ENCODE peak calls at places on chromosomes 4 and X, in eight cellular contexts. I, S, V, J, L, G, O and T are unnamed samples.

GRCh38 chr4:165682621-165683020 is 190.4 kb upstream of the TLL1 start:
- DNase-seq in I (no peak), O (no peak), S (no peak), V (no peak), L (no peak), J (no peak), G (no peak), T (no peak)

GRCh38 chr4:69095301-69095731 is 958 bp upstream of the UGT2B7 start:
- DNase-seq in I (no peak), L (no peak), S (peak), G (no peak), J (no peak), O (no peak), V (no peak), T (no peak)

GRCh38 chr4:119656986-119657635 is 28.5 kb upstream of the PDE5A start:
- DNase-seq in G (no peak), L (no peak), V (no peak), J (no peak), I (no peak), S (peak), O (no peak), T (no peak)

GRCh38 chr4:176272799-176273198 is 3.8 kb upstream of the ASB5 start:
- DNase-seq in L (no peak), I (no peak), O (no peak), G (no peak), J (no peak), S (no peak), V (no peak), T (no peak)

GRCh38 chr4:170386511-170386910 is 296.8 kb upstream of the AADAT start:
- DNase-seq in I (no peak), V (no peak), O (no peak), S (no peak), G (no peak), J (no peak), L (no peak), T (no peak)

GRCh38 chr4:123547167-123547817 is 150.7 kb downstream of the SPRY1 start:
- DNase-seq in J (no peak), G (peak), S (no peak), O (no peak), L (peak), V (no peak), I (no peak), T (peak)

GRCh38 chr4:141158219-141158618 is 24.9 kb upstream of the RNF150 start:
- DNase-seq in L (no peak), O (peak), I (no peak), G (no peak), S (peak), V (no peak), J (no peak), T (no peak)

GRCh38 chr4:116016201-116016600 is 902.8 kb upstream of the NDST4 start:
- DNase-seq in S (no peak), O (no peak), J (no peak), V (no peak), G (no peak), L (no peak), I (peak), T (no peak)

GRCh38 chr4:1252928-1253492 is 4.1 kb upstream of the CTBP1 start:
- DNase-seq in S (no peak), I (no peak), L (no peak), O (no peak), G (no peak), J (peak), V (no peak), T (no peak)

GRCh38 chr4:68145261-68145660 is 15.6 kb upstream of the TMPRSS11F start:
- DNase-seq in V (no peak), J (no peak), S (no peak), L (no peak), I (no peak), G (no peak), O (no peak), T (no peak)

GRCh38 chr4:153759407-153760226 is at the start of gene RNF175:
- DNase-seq in L (no peak), V (no peak), O (no peak), I (no peak), J (no peak), S (no peak), G (no peak), T (no peak)

GRCh38 chrX:15418041-15418706 is 34.0 kb upstream of the VEGFD start:
- DNase-seq in O (no peak), V (no peak), S (peak), I (no peak), L (no peak), J (no peak), G (no peak), T (no peak)

GRCh38 chrX:133590703-133591505 is 175.6 kb upstream of the GPC4 start:
- DNase-seq in S (peak), I (no peak), O (no peak), V (no peak), L (no peak), J (no peak), G (no peak), T (no peak)

GRCh38 chrX:17052210-17052609 is 105.8 kb downstream of the REPS2 start:
- DNase-seq in G (no peak), V (no peak), S (no peak), O (no peak), I (no peak), L (no peak), J (no peak), T (no peak)

GRCh38 chr4:83548151-83548905 is 12.4 kb downstream of the GPAT3 start:
- DNase-seq in O (peak), L (peak), I (peak), G (peak), V (peak), S (peak), J (no peak), T (no peak)

GRCh38 chrX:103446665-103447302 is 70.4 kb downstream of the BEX3 start:
- DNase-seq in I (no peak), L (no peak), S (peak), G (no peak), O (no peak), V (no peak), J (no peak), T (no peak)

GRCh38 chr4:1072830-1073446 is 40.4 kb downstream of the RNF212 start:
- DNase-seq in O (peak), I (no peak), G (no peak), V (peak), S (peak), L (no peak), J (peak), T (no peak)

GRCh38 chrX:72305286-72306084 is at the start of gene CITED1:
- DNase-seq in I (no peak), S (no peak), O (no peak), G (no peak), V (no peak), L (no peak), J (no peak), T (no peak)

GRCh38 chr4:120066525-120067333 is at the start of gene MAD2L1:
- DNase-seq in I (peak), S (peak), V (peak), L (peak), J (peak), O (peak), G (peak), T (peak)

GRCh38 chr4:7466904-7467303 is 32.2 kb upstream of the PSAPL1 start:
- DNase-seq in J (no peak), O (no peak), V (no peak), S (no peak), L (no peak), I (no peak), G (no peak), T (no peak)

GRCh38 chrX:19272452-19272851 is 71.3 kb upstream of the PDHA1 start:
- DNase-seq in V (no peak), L (no peak), O (no peak), I (no peak), G (no peak), S (peak), J (no peak), T (no peak)

GRCh38 chrX:18983711-18984380 is at the start of gene PHKA2:
- DNase-seq in J (peak), L (peak), S (no peak), V (no peak), G (peak), O (no peak), I (peak), T (peak)

GRCh38 chrX:119734897-119735339 is 23.5 kb upstream of the SOWAHD start:
- DNase-seq in S (no peak), J (no peak), O (no peak), G (no peak), L (no peak), I (peak), V (no peak), T (no peak)

GRCh38 chrX:129846686-129847085 is 3.0 kb upstream of the ZDHHC9 start:
- DNase-seq in J (no peak), L (no peak), O (no peak), I (no peak), G (no peak), V (no peak), S (no peak), T (no peak)

GRCh38 chr4:6454112-6454910 is 18.1 kb downstream of the PPP2R2C start:
- DNase-seq in O (no peak), V (no peak), G (no peak), J (no peak), S (no peak), L (no peak), I (no peak), T (no peak)

GRCh38 chrX:101398694-101399093 is 7.9 kb downstream of the RPL36A start:
- DNase-seq in L (no peak), J (no peak), S (no peak), G (no peak), V (no peak), I (no peak), O (no peak), T (no peak)

GRCh38 chrX:22246620-22247019 is 26.1 kb upstream of the CBLL2 start:
- DNase-seq in L (no peak), S (peak), V (no peak), J (no peak), I (no peak), G (no peak), O (no peak), T (no peak)

GRCh38 chr4:83262682-83263081 is 21.9 kb downstream of the COQ2 start:
- DNase-seq in L (no peak), G (no peak), I (no peak), J (no peak), V (no peak), S (no peak), O (no peak), T (no peak)

GRCh38 chr4:6109842-6110560 is 90.3 kb downstream of the JAKMIP1 start:
- DNase-seq in S (no peak), V (no peak), O (no peak), J (no peak), G (peak), L (peak), I (peak), T (peak)

GRCh38 chr4:53599632-53600031 is 8.3 kb upstream of the LNX1 start:
- DNase-seq in G (no peak), L (no peak), S (no peak), I (no peak), O (no peak), J (no peak), V (no peak), T (no peak)

GRCh38 chr4:158825443-158826036 is 56.7 kb downstream of the FNIP2 start:
- DNase-seq in J (no peak), O (no peak), V (no peak), S (no peak), I (no peak), L (no peak), G (no peak), T (no peak)

GRCh38 chrX:115449742-115450141 is 111.2 kb upstream of the PLS3 start:
- DNase-seq in S (peak), J (no peak), G (no peak), O (no peak), L (no peak), V (no peak), I (peak), T (no peak)

GRCh38 chrX:126770179-126770578 is 49.4 kb upstream of the PRR32 start:
- DNase-seq in G (no peak), J (no peak), V (no peak), S (no peak), O (peak), L (no peak), I (no peak), T (no peak)

GRCh38 chrX:154840856-154841255 is 6.4 kb upstream of the SMIM9 start:
- DNase-seq in I (no peak), J (no peak), L (no peak), G (no peak), V (no peak), S (peak), O (peak), T (no peak)

GRCh38 chr4:168843635-168844034 is 166.4 kb downstream of the CBR4 start:
- DNase-seq in J (no peak), L (no peak), I (no peak), G (no peak), S (no peak), V (no peak), O (no peak), T (no peak)

DNA sequence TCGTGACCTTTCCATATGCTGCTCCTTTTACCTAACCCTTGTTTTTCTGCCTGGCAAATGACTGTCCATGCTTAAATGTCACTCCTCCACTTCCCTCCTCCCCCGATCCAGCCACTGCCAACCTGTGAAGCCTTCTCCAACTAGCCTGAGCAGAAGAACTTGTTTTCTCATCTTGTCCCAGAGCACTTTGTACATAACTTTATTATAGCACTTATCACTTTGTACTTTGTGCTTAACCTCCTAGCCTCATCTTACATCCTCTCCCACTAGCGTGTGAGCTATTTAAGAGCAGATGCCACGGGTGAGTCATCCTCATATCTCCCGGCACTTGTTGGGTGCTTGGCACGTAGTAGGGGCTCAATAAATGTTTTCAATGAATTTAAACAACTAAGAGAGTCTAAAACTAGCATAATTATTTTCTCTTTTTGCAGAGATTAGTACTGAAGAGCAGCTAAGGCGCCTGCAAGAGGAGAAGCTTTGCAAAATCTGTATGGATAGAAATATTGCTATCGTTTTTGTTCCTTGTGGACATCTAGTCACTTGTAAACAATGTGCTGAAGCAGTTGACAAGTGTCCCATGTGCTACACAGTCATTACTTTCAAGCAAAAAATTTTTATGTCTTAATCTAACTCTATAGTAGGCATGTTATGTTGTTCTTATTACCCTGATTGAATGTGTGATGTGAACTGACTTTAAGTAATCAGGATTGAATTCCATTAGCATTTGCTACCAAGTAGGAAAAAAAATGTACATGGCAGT is 46.9 kb downstream of the XIAP start:
- DNase-seq in L (no peak), J (no peak), V (no peak), G (no peak), I (no peak), S (no peak), O (no peak), T (no peak)
- TF ChIP-seq CTCF in L (no peak), J (no peak), V (no peak), G (no peak), I (no peak), S (no peak), O (no peak), T (no peak)

GRCh38 chr4:19304028-19304427 is 947.7 kb upstream of the SLIT2 start:
- DNase-seq in O (no peak), L (no peak), V (no peak), S (no peak), I (no peak), J (no peak), G (no peak), T (no peak)

GRCh38 chr4:19309365-19309764 is 942.3 kb upstream of the SLIT2 start:
- DNase-seq in I (no peak), J (no peak), L (no peak), G (no peak), S (peak), V (no peak), O (no peak), T (no peak)
- TF ChIP-seq CTCF in I (peak), J (no peak), L (no peak), G (no peak), S (peak), V (no peak), O (no peak), T (no peak)

GRCh38 chrX:84044051-84044450 is 143.9 kb downstream of the RPS6KA6 start:
- DNase-seq in G (no peak), S (no peak), I (no peak), J (no peak), L (no peak), O (no peak), V (no peak), T (no peak)
- TF ChIP-seq CTCF in G (no peak), S (no peak), I (no peak), J (no peak), L (no peak), O (no peak), V (no peak), T (no peak)

DNA sequence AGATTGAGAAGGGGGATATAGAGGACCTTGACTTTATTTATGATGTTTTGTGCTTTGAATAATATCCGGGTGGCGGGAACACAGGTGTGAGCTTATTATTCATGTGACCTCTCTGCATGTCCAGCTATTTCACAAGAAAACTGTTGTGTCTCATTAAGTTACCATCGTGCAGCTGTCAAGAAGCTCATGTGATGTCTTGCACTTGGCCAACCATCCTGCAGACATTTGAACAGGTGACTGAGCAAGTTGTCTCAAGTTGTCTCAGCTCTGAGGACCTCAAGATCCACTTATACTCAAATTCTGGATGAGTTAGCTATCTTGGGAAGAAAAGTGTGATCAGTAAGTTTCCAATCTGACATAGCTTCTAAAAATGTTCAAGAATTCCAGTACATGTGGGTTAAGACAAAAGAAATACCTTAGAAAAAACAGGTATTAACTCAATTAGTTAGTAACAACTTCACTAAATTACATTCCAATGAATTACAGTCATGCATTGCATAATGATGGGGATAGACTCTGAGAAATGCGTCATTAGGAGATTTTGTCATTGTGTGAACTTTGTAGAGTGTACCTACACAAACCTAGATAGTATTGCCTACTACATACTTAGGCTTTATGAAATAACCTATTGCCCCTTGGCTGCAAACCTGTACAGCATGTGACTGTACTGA is 462.2 kb downstream of the INPP4B start:
- DNase-seq in G (no peak), V (no peak), J (no peak), I (no peak), S (no peak), O (no peak), L (no peak), T (no peak)
- TF ChIP-seq CTCF in G (no peak), V (no peak), J (no peak), I (no peak), S (no peak), O (no peak), L (no peak), T (no peak)

DNA sequence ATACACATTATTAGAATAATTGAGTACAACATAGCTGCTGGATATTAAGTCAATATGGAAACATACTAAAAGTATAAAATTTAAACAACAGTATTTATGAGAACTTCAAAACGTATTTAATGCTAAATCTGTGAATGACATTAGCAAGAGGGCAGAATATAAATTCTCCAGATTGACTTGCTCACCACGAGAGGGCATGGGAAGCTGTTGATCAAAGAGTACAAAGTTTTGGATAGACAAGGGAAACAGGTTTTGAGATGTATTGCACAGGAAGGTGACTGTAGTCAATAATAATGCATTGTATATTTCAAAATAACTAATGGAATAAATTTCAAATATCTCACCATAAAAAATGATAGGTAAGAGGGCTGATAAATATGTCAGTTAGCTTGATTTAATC is 768.2 kb downstream of the CENPC start:
- DNase-seq in O (no peak), I (no peak), S (no peak), V (no peak), J (no peak), L (no peak), G (no peak), T (no peak)
- TF ChIP-seq CTCF in O (no peak), I (no peak), S (no peak), V (no peak), J (no peak), L (no peak), G (no peak), T (no peak)

GRCh38 chr4:89486673-89487072 is 179.1 kb upstream of the GPRIN3 start:
- DNase-seq in O (no peak), J (no peak), V (no peak), G (no peak), S (no peak), L (no peak), I (no peak), T (no peak)

GRCh38 chr4:89486042-89486441 is 178.4 kb upstream of the GPRIN3 start:
- DNase-seq in O (no peak), J (no peak), V (no peak), S (peak), I (no peak), G (no peak), L (no peak), T (no peak)

GRCh38 chr4:89482926-89483595 is 175.5 kb upstream of the GPRIN3 start:
- DNase-seq in V (no peak), L (no peak), G (no peak), J (no peak), O (no peak), I (no peak), S (no peak), T (no peak)

DNA sequence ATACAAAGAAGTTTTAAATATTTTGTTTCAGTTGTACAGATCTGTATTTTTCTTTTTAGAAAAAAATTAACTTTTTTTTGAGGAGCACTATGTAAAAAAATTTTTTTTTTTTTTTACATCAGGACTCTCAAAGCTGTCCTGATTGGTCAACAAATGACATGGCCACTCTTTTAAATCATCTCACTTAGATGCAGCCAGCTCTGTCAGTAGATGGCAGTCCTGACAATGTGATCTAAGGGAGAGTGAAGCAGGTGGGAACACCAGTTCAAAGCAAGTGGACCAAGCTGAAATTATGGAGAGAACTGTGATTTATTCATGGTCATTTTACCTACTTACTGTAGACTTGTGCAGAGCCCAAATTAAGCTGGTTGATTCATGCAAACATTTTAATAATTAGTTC is 174.6 kb upstream of the GPRIN3 start:
- DNase-seq in J (no peak), O (peak), S (peak), L (no peak), V (no peak), G (no peak), I (no peak), T (no peak)
- TF ChIP-seq CTCF in J (peak), O (peak), S (peak), L (no peak), V (no peak), G (no peak), I (peak), T (peak)

GRCh38 chr4:96102541-96103018 is 262.7 kb downstream of the PDHA2 start:
- DNase-seq in G (no peak), O (no peak), J (no peak), V (no peak), I (no peak), S (peak), L (no peak), T (no peak)
- TF ChIP-seq CTCF in G (no peak), O (no peak), J (no peak), V (no peak), I (no peak), S (no peak), L (no peak), T (no peak)